ENCODE peak calls at places on chromosomes 11 and 22, in six cellular contexts. One of them, this sample, is unnamed.

GRCh38 chr11:110762596-110762995 is 50.4 kb upstream of the ARHGAP20 start:
- DNase-seq in HFF-Myc: no peak
- DNase-seq in RCC 7860: no peak
- DNase-seq in HEK293T: no peak
- DNase-seq in stomach: no peak
- DNase-seq in activated naive CD8-positive, alpha-beta T cell treated with anti-CD3 and anti-CD28 coated beads, Interleukin-2, amount 50 U/mL, for 24 hours: no peak
- DNase-seq in this sample: no peak

GRCh38 chr11:2555376-2555775 is 110.6 kb downstream of the KCNQ1 start:
- DNase-seq in HFF-Myc: no peak
- DNase-seq in RCC 7860: no peak
- DNase-seq in HEK293T: no peak
- DNase-seq in stomach: no peak
- DNase-seq in activated naive CD8-positive, alpha-beta T cell treated with anti-CD3 and anti-CD28 coated beads, Interleukin-2, amount 50 U/mL, for 24 hours: no peak
- DNase-seq in this sample: no peak

GRCh38 chr22:47190276-47190956 is 428.0 kb downstream of the TBC1D22A start:
- DNase-seq in HFF-Myc: no peak
- DNase-seq in RCC 7860: no peak
- DNase-seq in HEK293T: no peak
- DNase-seq in stomach: peak; percentile 22
- DNase-seq in activated naive CD8-positive, alpha-beta T cell treated with anti-CD3 and anti-CD28 coated beads, Interleukin-2, amount 50 U/mL, for 24 hours: no peak
- DNase-seq in this sample: peak; percentile 26

GRCh38 chr11:69654660-69655478 is 13.9 kb downstream of the CCND1 start:
- DNase-seq in HFF-Myc: no peak
- DNase-seq in RCC 7860: peak; percentile 82
- DNase-seq in HEK293T: no peak
- DNase-seq in stomach: no peak
- DNase-seq in activated naive CD8-positive, alpha-beta T cell treated with anti-CD3 and anti-CD28 coated beads, Interleukin-2, amount 50 U/mL, for 24 hours: no peak
- DNase-seq in this sample: no peak

GRCh38 chr11:9025101-9025850 is 21.5 kb upstream of the NRIP3 start:
- DNase-seq in HFF-Myc: no peak
- DNase-seq in RCC 7860: no peak
- DNase-seq in HEK293T: no peak
- DNase-seq in stomach: no peak
- DNase-seq in activated naive CD8-positive, alpha-beta T cell treated with anti-CD3 and anti-CD28 coated beads, Interleukin-2, amount 50 U/mL, for 24 hours: no peak
- DNase-seq in this sample: no peak

GRCh38 chr22:40128989-40129388 is 48.7 kb upstream of the TNRC6B start:
- DNase-seq in HFF-Myc: no peak
- DNase-seq in RCC 7860: no peak
- DNase-seq in HEK293T: no peak
- DNase-seq in stomach: no peak
- DNase-seq in activated naive CD8-positive, alpha-beta T cell treated with anti-CD3 and anti-CD28 coated beads, Interleukin-2, amount 50 U/mL, for 24 hours: no peak
- DNase-seq in this sample: no peak

GRCh38 chr11:103659138-103659734 is 377.2 kb upstream of the DDI1 start:
- DNase-seq in HFF-Myc: no peak
- DNase-seq in RCC 7860: peak; percentile 23
- DNase-seq in HEK293T: peak; percentile 28
- DNase-seq in stomach: no peak
- DNase-seq in activated naive CD8-positive, alpha-beta T cell treated with anti-CD3 and anti-CD28 coated beads, Interleukin-2, amount 50 U/mL, for 24 hours: no peak
- DNase-seq in this sample: no peak

GRCh38 chr11:73759520-73760065 is 1.3 kb downstream of the RAB6A start:
- DNase-seq in HFF-Myc: no peak
- DNase-seq in RCC 7860: no peak
- DNase-seq in HEK293T: no peak
- DNase-seq in stomach: no peak
- DNase-seq in activated naive CD8-positive, alpha-beta T cell treated with anti-CD3 and anti-CD28 coated beads, Interleukin-2, amount 50 U/mL, for 24 hours: no peak
- DNase-seq in this sample: no peak

GRCh38 chr11:293293-293851 is 4.4 kb downstream of the PGGHG start:
- DNase-seq in HFF-Myc: no peak
- DNase-seq in RCC 7860: no peak
- DNase-seq in HEK293T: no peak
- DNase-seq in stomach: no peak
- DNase-seq in activated naive CD8-positive, alpha-beta T cell treated with anti-CD3 and anti-CD28 coated beads, Interleukin-2, amount 50 U/mL, for 24 hours: no peak
- DNase-seq in this sample: no peak

GRCh38 chr22:22014285-22014659 is 31.7 kb upstream of the TOP3B start:
- DNase-seq in HFF-Myc: no peak
- DNase-seq in RCC 7860: no peak
- DNase-seq in HEK293T: no peak
- DNase-seq in stomach: no peak
- DNase-seq in activated naive CD8-positive, alpha-beta T cell treated with anti-CD3 and anti-CD28 coated beads, Interleukin-2, amount 50 U/mL, for 24 hours: no peak
- DNase-seq in this sample: no peak

GRCh38 chr11:130144721-130145327 is 14.8 kb upstream of the ST14 start:
- DNase-seq in HFF-Myc: no peak
- DNase-seq in RCC 7860: no peak
- DNase-seq in HEK293T: no peak
- DNase-seq in stomach: no peak
- DNase-seq in activated naive CD8-positive, alpha-beta T cell treated with anti-CD3 and anti-CD28 coated beads, Interleukin-2, amount 50 U/mL, for 24 hours: no peak
- DNase-seq in this sample: no peak

GRCh38 chr11:58024601-58025091 is 965 bp downstream of the OR9Q1 start:
- DNase-seq in HFF-Myc: no peak
- DNase-seq in RCC 7860: peak; percentile 76
- DNase-seq in HEK293T: no peak
- DNase-seq in stomach: peak; percentile 54
- DNase-seq in activated naive CD8-positive, alpha-beta T cell treated with anti-CD3 and anti-CD28 coated beads, Interleukin-2, amount 50 U/mL, for 24 hours: no peak
- DNase-seq in this sample: peak; percentile 74

GRCh38 chr11:1888811-1889526 is 2.7 kb downstream of the PRR33 start:
- DNase-seq in HFF-Myc: no peak
- DNase-seq in RCC 7860: no peak
- DNase-seq in HEK293T: no peak
- DNase-seq in stomach: peak; percentile 42
- DNase-seq in activated naive CD8-positive, alpha-beta T cell treated with anti-CD3 and anti-CD28 coated beads, Interleukin-2, amount 50 U/mL, for 24 hours: peak; percentile 80
- DNase-seq in this sample: peak; percentile 61

GRCh38 chr11:29131055-29131454 is 885.8 kb downstream of the KCNA4 start:
- DNase-seq in HFF-Myc: no peak
- DNase-seq in RCC 7860: no peak
- DNase-seq in HEK293T: no peak
- DNase-seq in stomach: no peak
- DNase-seq in activated naive CD8-positive, alpha-beta T cell treated with anti-CD3 and anti-CD28 coated beads, Interleukin-2, amount 50 U/mL, for 24 hours: no peak
- DNase-seq in this sample: no peak

GRCh38 chr11:107017433-107018227 is 646 bp downstream of the GUCY1A2 start:
- DNase-seq in HFF-Myc: no peak
- DNase-seq in RCC 7860: peak; percentile 13
- DNase-seq in HEK293T: peak; percentile 59
- DNase-seq in stomach: no peak
- DNase-seq in activated naive CD8-positive, alpha-beta T cell treated with anti-CD3 and anti-CD28 coated beads, Interleukin-2, amount 50 U/mL, for 24 hours: peak; percentile 14
- DNase-seq in this sample: peak; percentile 57

GRCh38 chr22:23716811-23717801 is 26.3 kb downstream of the RGL4 start:
- DNase-seq in HFF-Myc: peak; percentile 40
- DNase-seq in RCC 7860: peak; percentile 58
- DNase-seq in HEK293T: peak; percentile 97
- DNase-seq in stomach: peak; percentile 87
- DNase-seq in activated naive CD8-positive, alpha-beta T cell treated with anti-CD3 and anti-CD28 coated beads, Interleukin-2, amount 50 U/mL, for 24 hours: peak; percentile 85
- DNase-seq in this sample: peak; percentile 84

GRCh38 chr22:37321288-37321687 is 39.0 kb downstream of the CYTH4 start:
- DNase-seq in HFF-Myc: no peak
- DNase-seq in RCC 7860: no peak
- DNase-seq in HEK293T: no peak
- DNase-seq in stomach: no peak
- DNase-seq in activated naive CD8-positive, alpha-beta T cell treated with anti-CD3 and anti-CD28 coated beads, Interleukin-2, amount 50 U/mL, for 24 hours: no peak
- DNase-seq in this sample: no peak

GRCh38 chr11:62129610-62130497 is 6.0 kb downstream of the INCENP start:
- DNase-seq in HFF-Myc: no peak
- DNase-seq in RCC 7860: no peak
- DNase-seq in HEK293T: no peak
- DNase-seq in stomach: peak; percentile 18
- DNase-seq in activated naive CD8-positive, alpha-beta T cell treated with anti-CD3 and anti-CD28 coated beads, Interleukin-2, amount 50 U/mL, for 24 hours: no peak
- DNase-seq in this sample: no peak

GRCh38 chr22:20264614-20265452 is 3.3 kb downstream of the RTN4R start:
- DNase-seq in HFF-Myc: no peak
- DNase-seq in RCC 7860: no peak
- DNase-seq in HEK293T: no peak
- DNase-seq in stomach: no peak
- DNase-seq in activated naive CD8-positive, alpha-beta T cell treated with anti-CD3 and anti-CD28 coated beads, Interleukin-2, amount 50 U/mL, for 24 hours: no peak
- DNase-seq in this sample: no peak

GRCh38 chr11:105641433-105641832 is 31.6 kb downstream of the GRIA4 start:
- DNase-seq in HFF-Myc: no peak
- DNase-seq in RCC 7860: no peak
- DNase-seq in HEK293T: no peak
- DNase-seq in stomach: no peak
- DNase-seq in activated naive CD8-positive, alpha-beta T cell treated with anti-CD3 and anti-CD28 coated beads, Interleukin-2, amount 50 U/mL, for 24 hours: no peak
- DNase-seq in this sample: no peak

GRCh38 chr22:31630331-31631329 is 31.4 kb downstream of the PISD start:
- DNase-seq in HFF-Myc: no peak
- DNase-seq in RCC 7860: peak; percentile 63
- DNase-seq in HEK293T: peak; percentile 76
- DNase-seq in stomach: peak; percentile 79
- DNase-seq in activated naive CD8-positive, alpha-beta T cell treated with anti-CD3 and anti-CD28 coated beads, Interleukin-2, amount 50 U/mL, for 24 hours: peak; percentile 87
- DNase-seq in this sample: peak; percentile 84

GRCh38 chr22:47199261-47199948 is 437.0 kb downstream of the TBC1D22A start:
- DNase-seq in HFF-Myc: no peak
- DNase-seq in RCC 7860: no peak
- DNase-seq in HEK293T: no peak
- DNase-seq in stomach: peak; percentile 21
- DNase-seq in activated naive CD8-positive, alpha-beta T cell treated with anti-CD3 and anti-CD28 coated beads, Interleukin-2, amount 50 U/mL, for 24 hours: no peak
- DNase-seq in this sample: no peak

GRCh38 chr11:64062185-64063039 is 26.7 kb downstream of the FLRT1 start:
- DNase-seq in HFF-Myc: no peak
- DNase-seq in RCC 7860: no peak
- DNase-seq in HEK293T: no peak
- DNase-seq in stomach: no peak
- DNase-seq in activated naive CD8-positive, alpha-beta T cell treated with anti-CD3 and anti-CD28 coated beads, Interleukin-2, amount 50 U/mL, for 24 hours: no peak
- DNase-seq in this sample: no peak

GRCh38 chr11:19907839-19908238 is 195.2 kb downstream of the NAV2 start:
- DNase-seq in HFF-Myc: no peak
- DNase-seq in RCC 7860: no peak
- DNase-seq in HEK293T: no peak
- DNase-seq in stomach: no peak
- DNase-seq in activated naive CD8-positive, alpha-beta T cell treated with anti-CD3 and anti-CD28 coated beads, Interleukin-2, amount 50 U/mL, for 24 hours: no peak
- DNase-seq in this sample: no peak

GRCh38 chr11:123903932-123904331 is 2.0 kb downstream of the OR8D4 start:
- DNase-seq in HFF-Myc: no peak
- DNase-seq in RCC 7860: no peak
- DNase-seq in HEK293T: no peak
- DNase-seq in stomach: no peak
- DNase-seq in activated naive CD8-positive, alpha-beta T cell treated with anti-CD3 and anti-CD28 coated beads, Interleukin-2, amount 50 U/mL, for 24 hours: no peak
- DNase-seq in this sample: no peak

GRCh38 chr11:46846510-46846830 is 390 bp upstream of the CKAP5 start:
- DNase-seq in HFF-Myc: no peak
- DNase-seq in RCC 7860: no peak
- DNase-seq in HEK293T: no peak
- DNase-seq in stomach: no peak
- DNase-seq in activated naive CD8-positive, alpha-beta T cell treated with anti-CD3 and anti-CD28 coated beads, Interleukin-2, amount 50 U/mL, for 24 hours: no peak
- DNase-seq in this sample: no peak

GRCh38 chr11:114569781-114570180 is 10.1 kb upstream of the NXPE1 start:
- DNase-seq in HFF-Myc: no peak
- DNase-seq in RCC 7860: no peak
- DNase-seq in HEK293T: no peak
- DNase-seq in stomach: no peak
- DNase-seq in activated naive CD8-positive, alpha-beta T cell treated with anti-CD3 and anti-CD28 coated beads, Interleukin-2, amount 50 U/mL, for 24 hours: no peak
- DNase-seq in this sample: no peak

GRCh38 chr11:12494699-12495098 is 117.3 kb downstream of the PARVA start:
- DNase-seq in HFF-Myc: no peak
- DNase-seq in RCC 7860: no peak
- DNase-seq in HEK293T: no peak
- DNase-seq in stomach: no peak
- DNase-seq in activated naive CD8-positive, alpha-beta T cell treated with anti-CD3 and anti-CD28 coated beads, Interleukin-2, amount 50 U/mL, for 24 hours: no peak
- DNase-seq in this sample: no peak

GRCh38 chr11:118042791-118043190 is 34.1 kb upstream of the TMPRSS4 start:
- DNase-seq in HFF-Myc: no peak
- DNase-seq in RCC 7860: no peak
- DNase-seq in HEK293T: no peak
- DNase-seq in stomach: no peak
- DNase-seq in activated naive CD8-positive, alpha-beta T cell treated with anti-CD3 and anti-CD28 coated beads, Interleukin-2, amount 50 U/mL, for 24 hours: no peak
- DNase-seq in this sample: no peak

GRCh38 chr11:35227551-35228341 is 88.8 kb downstream of the CD44 start:
- DNase-seq in HFF-Myc: no peak
- DNase-seq in RCC 7860: no peak
- DNase-seq in HEK293T: no peak
- DNase-seq in stomach: no peak
- DNase-seq in activated naive CD8-positive, alpha-beta T cell treated with anti-CD3 and anti-CD28 coated beads, Interleukin-2, amount 50 U/mL, for 24 hours: no peak
- DNase-seq in this sample: no peak

GRCh38 chr11:9858822-9859221 is 194.9 kb downstream of the SWAP70 start:
- DNase-seq in HFF-Myc: no peak
- DNase-seq in RCC 7860: no peak
- DNase-seq in HEK293T: peak; percentile 21
- DNase-seq in stomach: no peak
- DNase-seq in activated naive CD8-positive, alpha-beta T cell treated with anti-CD3 and anti-CD28 coated beads, Interleukin-2, amount 50 U/mL, for 24 hours: no peak
- DNase-seq in this sample: no peak